ENCODE peak calls at places on chromosomes 13 and 19, in ten cellular contexts. T is A549; I is activated naive CD8-positive, alpha-beta T cell treated with anti-CD3 and anti-CD28 coated beads for 36 hours; P is NCI-H2107; X is renal cortical epithelial cell; E is T1000; D is heart right ventricle; Y is RPMI7951; J is NCI-H774; B is psoas muscle. C is an unnamed sample.
A peak's percentile ranks its signal among the peaks of the same experiment; 100 is the strongest.

GRCh38 chr19:11881151-11881800 is 6.3 kb upstream of the ZNF69 start:
- DNase-seq in T (no peak), I (peak; percentile 53), P (peak; percentile 18), X (peak; percentile 44), E (peak; percentile 36), D (peak; percentile 53), Y (peak; percentile 58), J (peak; percentile 2), B (peak; percentile 16), C (peak; percentile 24)

GRCh38 chr19:41403181-41403970 is 5.8 kb downstream of the BCKDHA start:
- DNase-seq in T (no peak), I (no peak), P (no peak), X (no peak), E (no peak), D (no peak), Y (no peak), J (no peak), B (no peak), C (peak; percentile 44)

GRCh38 chr19:23259961-23260360 is 9.8 kb upstream of the ZNF724 start:
- DNase-seq in T (no peak), I (no peak), P (no peak), X (no peak), E (no peak), D (no peak), Y (no peak), J (no peak), B (no peak), C (no peak)

GRCh38 chr19:17720487-17720839 is 1.2 kb downstream of the MAP1S start:
- DNase-seq in T (no peak), I (no peak), P (no peak), X (no peak), E (no peak), D (no peak), Y (no peak), J (no peak), B (no peak), C (no peak)

GRCh38 chr13:94706854-94707399 is 5.4 kb downstream of the SOX21 start:
- DNase-seq in T (no peak), I (no peak), P (no peak), X (no peak), E (no peak), D (no peak), Y (no peak), J (peak; percentile 91), B (no peak), C (no peak)

GRCh38 chr13:73833331-73834070 is 300.7 kb downstream of the KLF12 start:
- DNase-seq in T (no peak), I (no peak), P (no peak), X (no peak), E (no peak), D (no peak), Y (no peak), J (no peak), B (no peak), C (peak; percentile 20)

GRCh38 chr19:48628486-48629296 is 8.5 kb downstream of the DBP start:
- DNase-seq in T (no peak), I (no peak), P (no peak), X (no peak), E (no peak), D (no peak), Y (no peak), J (no peak), B (no peak), C (no peak)

GRCh38 chr19:5470264-5470671 is 15.1 kb downstream of the ZNRF4 start:
- DNase-seq in T (no peak), I (no peak), P (no peak), X (peak; percentile 33), E (no peak), D (no peak), Y (no peak), J (no peak), B (no peak), C (peak; percentile 21)

GRCh38 chr13:19345916-19346422 is 164.3 kb upstream of the TUBA3C start:
- DNase-seq in T (no peak), I (no peak), P (no peak), X (no peak), E (no peak), D (no peak), Y (no peak), J (no peak), B (no peak), C (no peak)

GRCh38 chr19:12195501-12195860 is 32.6 kb downstream of the ZNF136 start:
- DNase-seq in T (no peak), I (no peak), P (no peak), X (no peak), E (no peak), D (no peak), Y (no peak), J (no peak), B (no peak), C (no peak)

GRCh38 chr19:52557231-52557995 is 12.7 kb upstream of the ZNF701 start:
- DNase-seq in T (no peak), I (no peak), P (no peak), X (no peak), E (no peak), D (no peak), Y (no peak), J (no peak), B (no peak), C (no peak)

GRCh38 chr13:112968380-112968909 is 569 bp upstream of the MCF2L start:
- DNase-seq in T (peak; percentile 10), I (peak; percentile 51), P (peak; percentile 73), X (no peak), E (no peak), D (no peak), Y (no peak), J (peak; percentile 97), B (no peak), C (peak; percentile 73)

GRCh38 chr13:29501674-29502073 is 93.8 kb downstream of the SLC7A1 start:
- DNase-seq in T (no peak), I (no peak), P (no peak), X (no peak), E (no peak), D (no peak), Y (no peak), J (no peak), B (no peak), C (no peak)

GRCh38 chr19:19552811-19553210 is 14.7 kb downstream of the CILP2 start:
- DNase-seq in T (peak; percentile 58), I (no peak), P (no peak), X (no peak), E (no peak), D (no peak), Y (no peak), J (no peak), B (no peak), C (no peak)

GRCh38 chr13:86856996-86857395 is 814.2 kb upstream of the SLITRK5 start:
- DNase-seq in T (no peak), I (no peak), P (no peak), X (peak; percentile 74), E (no peak), D (no peak), Y (peak; percentile 5), J (no peak), B (no peak), C (no peak)

GRCh38 chr19:10126213-10126639 is 6.5 kb upstream of the EIF3G start:
- DNase-seq in T (no peak), I (no peak), P (no peak), X (no peak), E (no peak), D (no peak), Y (no peak), J (no peak), B (no peak), C (no peak)

GRCh38 chr13:110289174-110289573 is 17.8 kb downstream of the COL4A1 start:
- DNase-seq in T (no peak), I (no peak), P (no peak), X (no peak), E (no peak), D (no peak), Y (no peak), J (no peak), B (no peak), C (no peak)

GRCh38 chr19:48635966-48636858 is 967 bp downstream of the DBP start:
- DNase-seq in T (no peak), I (no peak), P (no peak), X (no peak), E (no peak), D (peak; percentile 69), Y (no peak), J (no peak), B (no peak), C (peak; percentile 62)

C was measured in NCI-H2171 treated with DMSO at 0.1 percent for 48 hours.